ENCODE peak calls at places on chromosomes 16 and 17, in eight cellular contexts. A is cardiac muscle cell; P is effector memory CD4-positive, alpha-beta T cell; J is endothelial cell; N is T-helper 9 cell; S is T-cell; C is HS-27A; U is effector memory CD8-positive, alpha-beta T cell. D is an unnamed sample.

GRCh38 chr16:56742030-56742984 is 12.4 kb downstream of the NUP93 start:
- DNase-seq in N (no peak), P (no peak), U (no peak), A (peak), C (peak), S (no peak), J (no peak), D (no peak)

GRCh38 chr17:75088465-75088895 is 726 bp downstream of the SLC16A5 start:
- DNase-seq in A (no peak), J (no peak), N (no peak), C (no peak), U (no peak), P (no peak), S (no peak), D (no peak)

GRCh38 chr17:3104322-3104721 is at the start of gene OR1D2:
- DNase-seq in C (no peak), U (no peak), A (no peak), P (no peak), S (no peak), N (no peak), J (no peak), D (no peak)

GRCh38 chr17:63647065-63647725 is 25.0 kb downstream of the MAP3K3 start:
- DNase-seq in C (no peak), U (no peak), N (no peak), P (no peak), J (no peak), A (peak), S (no peak), D (no peak)

GRCh38 chr16:88799569-88800276 is 3.9 kb upstream of the CDT1 start:
- DNase-seq in C (no peak), N (no peak), A (peak), J (no peak), S (no peak), U (no peak), P (no peak), D (no peak)

GRCh38 chr16:57938936-57939871 is 31.7 kb downstream of the CNGB1 start:
- DNase-seq in S (no peak), A (peak), P (no peak), J (no peak), C (no peak), U (no peak), N (no peak), D (no peak)

GRCh38 chr17:7336240-7337175 is at the start of gene ACAP1:
- DNase-seq in C (no peak), N (peak), U (peak), A (no peak), P (peak), J (peak), S (peak), D (peak)

GRCh38 chr17:48500435-48501426 is 30.1 kb downstream of the HOXB1 start:
- DNase-seq in N (no peak), A (peak), J (no peak), S (no peak), U (no peak), P (no peak), C (no peak), D (no peak)

GRCh38 chr17:80596760-80597608 is 52.3 kb downstream of the RPTOR start:
- DNase-seq in S (no peak), J (no peak), A (no peak), U (no peak), N (no peak), P (no peak), C (no peak), D (no peak)

GRCh38 chr16:85612191-85612800 is 826 bp upstream of the GSE1 start:
- DNase-seq in C (peak), U (no peak), N (peak), P (no peak), J (no peak), A (peak), S (no peak), D (no peak)

GRCh38 chr16:72107371-72107770 is 13.7 kb downstream of the DHX38 start:
- DNase-seq in N (no peak), J (no peak), S (no peak), A (no peak), C (no peak), P (no peak), U (no peak), D (no peak)

GRCh38 chr16:23826528-23827244 is 9.1 kb upstream of the PRKCB start:
- DNase-seq in P (no peak), C (no peak), U (no peak), N (no peak), S (no peak), A (no peak), J (no peak), D (no peak)

GRCh38 chr16:75058815-75059214 is 57.8 kb downstream of the LDHD start:
- DNase-seq in C (no peak), S (no peak), U (no peak), J (no peak), A (no peak), P (no peak), N (no peak), D (no peak)

GRCh38 chr17:40915721-40916256 is 21.7 kb downstream of the KRT23 start:
- DNase-seq in U (no peak), J (no peak), A (no peak), S (no peak), N (no peak), P (no peak), C (no peak), D (no peak)

GRCh38 chr17:32756696-32757095 is 120.2 kb downstream of the MYO1D start:
- DNase-seq in U (no peak), S (no peak), C (no peak), P (no peak), J (no peak), N (no peak), A (no peak), D (no peak)

GRCh38 chr17:73798111-73798748 is 154.0 kb upstream of the SDK2 start:
- DNase-seq in J (no peak), A (peak), N (no peak), U (no peak), C (peak), S (no peak), P (no peak), D (no peak)

GRCh38 chr17:66549312-66549705 is 246.9 kb downstream of the PRKCA start:
- DNase-seq in A (peak), P (no peak), N (no peak), J (no peak), C (peak), S (no peak), U (no peak), D (no peak)

GRCh38 chr17:81459224-81459623 is 53.4 kb downstream of the ACTG1 start:
- DNase-seq in J (peak), A (no peak), C (no peak), P (no peak), U (no peak), S (no peak), N (no peak), D (no peak)

GRCh38 chr17:29140631-29141483 is 39.3 kb downstream of the MYO18A start:
- DNase-seq in A (peak), P (peak), N (peak), U (peak), S (peak), C (no peak), J (peak), D (peak)

GRCh38 chr16:71723537-71724319 is 773 bp downstream of the PHLPP2 start:
- DNase-seq in P (peak), N (peak), S (peak), A (peak), C (no peak), U (peak), J (peak), D (peak)

D was measured in T follicular helper cell.